ENCODE peak calls at places on chromosome 4, in seven cellular contexts. C is HFF-Myc; U is stimulated activated CD4-positive, alpha-beta T cell treated with anti-CD3 and anti-CD28 coated beads, Interleukin-1b, Interleukin-23, amount 100 ng/mL, for 48 hours; Y is RPMI8226; F is CD8-positive, alpha-beta T cell; A is fibroblast of mammary gland; D is ureter. M is an unnamed sample.

GRCh38 chr4:117327491-117327890 is 242.1 kb upstream of the TRAM1L1 start:
- DNase-seq in F (no peak), C (no peak), D (no peak), A (no peak), Y (no peak), U (no peak), M (no peak)

GRCh38 chr4:126762651-126763247 is 870.0 kb upstream of the INTU start:
- DNase-seq in D (no peak), A (peak), C (no peak), U (no peak), F (no peak), Y (no peak), M (no peak)

GRCh38 chr4:54487491-54487890 is 170.3 kb upstream of the KIT start:
- DNase-seq in C (no peak), A (no peak), Y (no peak), U (no peak), F (no peak), D (no peak), M (no peak)

GRCh38 chr4:24473309-24473721 is 111.0 kb downstream of the DHX15 start:
- DNase-seq in D (peak), C (no peak), U (no peak), A (peak), F (no peak), Y (peak), M (no peak)

GRCh38 chr4:134282680-134283079 is 81.1 kb upstream of the PABPC4L start:
- DNase-seq in C (no peak), Y (no peak), U (no peak), A (no peak), D (no peak), F (no peak), M (no peak)

GRCh38 chr4:166143227-166143626 is 270.2 kb downstream of the TLL1 start:
- DNase-seq in F (no peak), D (no peak), A (peak), Y (peak), C (no peak), U (no peak), M (no peak)

GRCh38 chr4:89641367-89641687 is 195.6 kb downstream of the SNCA start:
- DNase-seq in A (no peak), F (no peak), Y (no peak), U (no peak), D (no peak), C (no peak), M (no peak)

GRCh38 chr4:184347251-184348239 is 126.8 kb downstream of the IRF2 start:
- DNase-seq in D (peak), C (no peak), Y (peak), A (peak), F (no peak), U (no peak), M (no peak)

GRCh38 chr4:14883166-14883565 is 119.1 kb upstream of the CPEB2 start:
- DNase-seq in C (no peak), Y (no peak), D (no peak), U (no peak), F (no peak), A (no peak), M (no peak)

GRCh38 chr4:83272900-83273299 is 11.7 kb downstream of the COQ2 start:
- DNase-seq in F (no peak), A (no peak), U (no peak), C (no peak), Y (peak), D (no peak), M (no peak)